ENCODE peak calls at places on chromosomes 5 and 9, in four cellular contexts. O is adrenal gland, P is SK-N-SH, U is tibial artery. D is an unnamed sample.

GRCh38 chr9:132008871-132009812 is 70.5 kb downstream of the MED27 start:
- DNase-seq in O (no peak), P (no peak), U (no peak), D (no peak)

GRCh38 chr9:101093620-101094019 is 65.1 kb downstream of the PLPPR1 start:
- DNase-seq in O (no peak), P (no peak), U (no peak), D (no peak)

GRCh38 chr9:84436386-84437114 is 96.0 kb upstream of the SLC28A3 start:
- DNase-seq in O (no peak), P (no peak), U (no peak), D (peak; percentile 65)

GRCh38 chr5:107814183-107814582 is 143.4 kb upstream of the EFNA5 start:
- DNase-seq in O (no peak), P (no peak), U (no peak), D (no peak)

GRCh38 chr9:81083062-81083461 is 606.3 kb downstream of the TLE1 start:
- DNase-seq in O (peak; percentile 21), P (peak; percentile 3), U (no peak), D (no peak)

GRCh38 chr9:78280982-78281668 is 15.8 kb upstream of the PSAT1 start:
- DNase-seq in O (peak; percentile 92), P (peak; percentile 17), U (peak; percentile 83), D (peak; percentile 83)

GRCh38 chr5:113250341-113250953 is 184.3 kb downstream of the TSSK1B start:
- DNase-seq in O (peak; percentile 57), P (no peak), U (no peak), D (peak; percentile 37)

GRCh38 chr5:134227786-134228185 is 1.9 kb upstream of the PPP2CA start:
- DNase-seq in O (no peak), P (no peak), U (no peak), D (no peak)

GRCh38 chr5:97501965-97502305 is 318.9 kb upstream of the RIOK2 start:
- DNase-seq in O (no peak), P (no peak), U (no peak), D (no peak)

GRCh38 chr5:100900796-100901731 is 2.0 kb downstream of the ST8SIA4 start:
- DNase-seq in O (peak; percentile 51), P (no peak), U (peak; percentile 72), D (peak; percentile 71)

GRCh38 chr9:120886490-120886967 is 9.5 kb upstream of the PHF19 start:
- DNase-seq in O (no peak), P (no peak), U (no peak), D (peak; percentile 54)

GRCh38 chr5:54363669-54364068 is 53.3 kb upstream of the ARL15 start:
- DNase-seq in O (no peak), P (no peak), U (no peak), D (no peak)

GRCh38 chr5:43616535-43616934 is 13.6 kb downstream of the NNT start:
- DNase-seq in O (no peak), P (no peak), U (no peak), D (no peak)

GRCh38 chr5:167244583-167244982 is 1046.9 kb upstream of the WWC1 start:
- DNase-seq in O (no peak), P (peak; percentile 22), U (no peak), D (no peak)

GRCh38 chr5:73955447-73955846 is 329.5 kb downstream of the ARHGEF28 start:
- DNase-seq in O (no peak), P (no peak), U (no peak), D (no peak)

GRCh38 chr9:113375057-113376023 is 1.4 kb downstream of the HDHD3 start:
- DNase-seq in O (peak; percentile 82), P (no peak), U (no peak), D (no peak)

GRCh38 chr5:150630459-150631325 is 9.8 kb upstream of the SYNPO start:
- DNase-seq in O (peak; percentile 23), P (no peak), U (peak; percentile 86), D (peak; percentile 85)

GRCh38 chr5:150764530-150764929 is 5.7 kb upstream of the DCTN4 start:
- DNase-seq in O (no peak), P (no peak), U (no peak), D (no peak)

GRCh38 chr9:19470567-19470966 is 61.8 kb downstream of the ACER2 start:
- DNase-seq in O (no peak), P (no peak), U (no peak), D (no peak)

GRCh38 chr5:1685076-1685475 is 114.6 kb downstream of the MRPL36 start:
- DNase-seq in O (no peak), P (no peak), U (no peak), D (no peak)

GRCh38 chr5:146888341-146888978 is 9.9 kb upstream of the PPP2R2B start:
- DNase-seq in O (no peak), P (no peak), U (no peak), D (no peak)

GRCh38 chr9:97593960-97594359 is 39.2 kb downstream of the TSTD2 start:
- DNase-seq in O (no peak), P (no peak), U (no peak), D (no peak)

GRCh38 chr5:38163636-38164237 is 94.6 kb upstream of the EGFLAM start:
- DNase-seq in O (no peak), P (no peak), U (no peak), D (no peak)

GRCh38 chr9:104494808-104495207 is 9.3 kb upstream of the OR13F1 start:
- DNase-seq in O (no peak), P (peak; percentile 22), U (no peak), D (no peak)

DNA sequence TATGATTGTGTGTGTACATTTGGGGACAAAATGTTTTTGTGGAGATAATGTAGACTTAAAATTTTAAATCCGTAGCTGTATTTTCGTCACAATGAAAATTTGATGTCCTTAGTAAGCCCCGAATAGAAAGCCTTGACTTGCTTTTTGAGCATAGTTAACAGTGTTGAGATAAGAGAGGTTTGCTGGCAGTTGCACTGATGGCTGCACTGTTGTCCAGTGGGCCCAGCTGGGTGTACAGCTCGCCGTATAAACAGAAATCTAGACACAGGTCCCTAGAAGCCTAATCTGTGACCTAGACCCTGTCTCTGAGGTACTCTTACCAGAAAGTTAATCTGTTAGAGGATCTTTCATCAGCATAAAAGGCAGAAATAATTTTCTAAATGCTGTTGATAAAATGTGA is 271.3 kb upstream of the DMRT1 start:
- DNase-seq in O (no peak), P (no peak), U (no peak), D (no peak)
- H3K4me3 ChIP-seq in O (no peak overlapping the region), P (no peak overlapping the region), U (no peak overlapping the region), D (peak overlapping the region; percentile 35)

DNA sequence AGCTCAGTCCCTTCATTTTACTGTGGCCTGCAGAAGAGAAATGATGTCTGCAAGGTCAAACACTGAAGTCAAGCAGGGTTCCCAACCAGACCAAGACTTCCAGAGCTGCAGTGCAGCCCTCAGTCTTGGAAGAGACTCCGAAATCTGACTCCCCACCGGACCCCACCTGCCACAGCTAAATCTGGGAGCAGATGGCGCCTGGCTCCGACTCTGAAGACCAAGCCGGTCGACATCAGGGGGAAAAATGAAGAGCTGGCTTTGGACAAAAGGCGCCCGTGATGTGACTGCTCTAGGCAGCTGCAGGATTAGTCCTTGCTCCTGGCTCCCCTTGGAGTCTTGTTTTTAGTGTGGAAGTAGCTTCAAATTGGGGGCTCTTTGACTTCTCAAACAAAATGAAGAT is 72.4 kb upstream of the ZNF622 start:
- DNase-seq in O (no peak), P (no peak), U (no peak), D (no peak)
- H3K27me3 ChIP-seq in O (no peaks in the 10 kb centered on the region), P (no peaks in the 10 kb centered on the region), U (no peaks in the 10 kb centered on the region), D (no peaks in the 10 kb centered on the region)

DNA sequence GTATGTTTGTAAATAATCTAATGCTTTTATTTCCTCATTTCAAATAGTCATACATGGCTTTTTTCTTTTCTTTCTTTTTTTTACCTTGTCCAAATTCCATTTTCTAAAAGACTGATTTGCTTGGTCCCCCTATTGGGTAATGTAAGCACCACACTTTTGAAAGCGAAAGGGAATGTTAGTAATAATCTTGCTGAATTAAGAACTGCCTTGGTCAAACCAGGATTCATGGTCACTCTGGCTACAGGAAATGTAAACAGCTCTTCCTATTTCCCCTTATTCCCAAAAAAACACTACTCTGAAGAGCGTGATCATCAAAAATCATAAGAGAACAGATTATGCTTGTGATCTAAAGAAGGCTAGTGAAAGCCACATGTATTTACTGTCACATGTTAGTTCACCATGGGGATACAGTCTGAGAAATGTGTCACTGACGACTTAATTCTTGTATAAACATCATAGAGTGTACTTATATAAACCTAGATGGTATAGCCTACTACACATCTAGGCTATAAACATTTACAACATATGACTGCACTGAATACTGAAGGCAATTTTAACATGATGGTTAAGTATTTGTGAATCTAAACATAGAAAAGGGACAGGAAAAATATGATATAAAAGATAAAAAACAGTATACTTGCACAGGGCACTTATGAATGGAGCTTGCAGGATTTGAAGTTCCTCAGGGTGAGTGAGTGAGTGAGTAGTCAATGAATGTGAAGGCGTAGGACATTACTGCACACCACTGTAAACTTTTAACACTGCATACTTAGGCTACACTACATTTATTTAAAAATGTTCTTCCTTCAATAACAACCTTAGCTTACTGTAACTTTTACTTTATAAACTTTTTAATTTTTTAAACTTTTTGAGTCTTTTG is 75.3 kb downstream of the HMGCR start:
- DNase-seq in O (no peak), P (no peak), U (no peak), D (no peak)
- TF ChIP-seq CTCF in O (peak; percentile 38), P (no peak), U (no peak), D (peak; percentile 10)

GRCh38 chr9:128321343-128321742 is 904 bp downstream of the TRUB2 start:
- DNase-seq in O (no peak), P (no peak), U (no peak), D (no peak)
- H3K4me3 ChIP-seq in O (peak overlapping the region; percentile 74), P (peak overlapping the region; percentile 75), U (peak overlapping the region; percentile 91), D (peak overlapping the region; percentile 86)

GRCh38 chr5:79736528-79737514 is 47.2 kb downstream of the CMYA5 start:
- DNase-seq in O (no peak), P (no peak), U (no peak), D (no peak)
- H3K27me3 ChIP-seq in O (no peaks in the 10 kb centered on the region), P (peaks cover 23% of the 10 kb centered on the region), U (no peaks in the 10 kb centered on the region), D (no peaks in the 10 kb centered on the region)

D was measured in left ventricle myocardium inferior.